ENCODE peak calls at places on chromosomes 6 and 20, in four cellular contexts. X is neural progenitor cell; R is naive thymus-derived CD4-positive, alpha-beta T cell; C is IMR-90. J is an unnamed sample.

GRCh38 chr6:160226118-160226541 is 32.5 kb downstream of the SLC22A2 start:
- DNase-seq in X (no peak), R (no peak), C (no peak), J (no peak)

GRCh38 chr6:163355471-163355991 is 59.0 kb upstream of the QKI start:
- DNase-seq in X (no peak), R (no peak), C (peak; percentile 67), J (peak; percentile 81)

GRCh38 chr6:161493731-161494130 is 219.9 kb upstream of the AGPAT4 start:
- DNase-seq in X (no peak), R (no peak), C (no peak), J (no peak)

GRCh38 chr6:158441639-158442308 is 118.1 kb upstream of the TMEM181 start:
- DNase-seq in X (no peak), R (no peak), C (no peak), J (no peak)

GRCh38 chr20:25067102-25067987 is 9.4 kb upstream of the ACSS1 start:
- DNase-seq in X (no peak), R (no peak), C (no peak), J (peak; percentile 23)

GRCh38 chr20:22586645-22587310 is 2.4 kb upstream of the FOXA2 start:
- DNase-seq in X (peak; percentile 84), R (no peak), C (no peak), J (peak; percentile 87)

GRCh38 chr6:30763618-30764489 is 19.5 kb upstream of the IER3 start:
- DNase-seq in X (peak; percentile 72), R (peak; percentile 32), C (peak; percentile 54), J (no peak)

GRCh38 chr6:87806635-87807034 is 104.6 kb upstream of the AKIRIN2 start:
- DNase-seq in X (no peak), R (no peak), C (no peak), J (no peak)

GRCh38 chr6:16524380-16524707 is 236.9 kb downstream of the ATXN1 start:
- DNase-seq in X (no peak), R (no peak), C (peak; percentile 80), J (no peak)

GRCh38 chr6:142756215-142756630 is 188.8 kb downstream of the HIVEP2 start:
- DNase-seq in X (no peak), R (no peak), C (peak; percentile 60), J (no peak)

GRCh38 chr20:16007978-16008377 is 565.3 kb downstream of the KIF16B start:
- DNase-seq in X (peak; percentile 33), R (no peak), C (no peak), J (no peak)

GRCh38 chr20:59781236-59781635 is 152.2 kb downstream of the SYCP2 start:
- DNase-seq in X (no peak), R (no peak), C (no peak), J (no peak)

GRCh38 chr20:59777814-59778575 is 155.4 kb downstream of the SYCP2 start:
- DNase-seq in X (no peak), R (no peak), C (no peak), J (no peak)

GRCh38 chr20:59778615-59779200 is 154.7 kb downstream of the SYCP2 start:
- DNase-seq in X (no peak), R (no peak), C (no peak), J (no peak)

GRCh38 chr20:59780494-59781185 is 152.8 kb downstream of the SYCP2 start:
- DNase-seq in X (no peak), R (no peak), C (no peak), J (no peak)

GRCh38 chr20:59779656-59780380 is 153.6 kb downstream of the SYCP2 start:
- DNase-seq in X (no peak), R (no peak), C (no peak), J (no peak)
- H3K9me3 ChIP-seq in X (no peaks in the 10 kb centered on the region), R (no peaks in the 10 kb centered on the region), C (peaks cover 4% of the 10 kb centered on the region), J (no peaks in the 10 kb centered on the region)

DNA sequence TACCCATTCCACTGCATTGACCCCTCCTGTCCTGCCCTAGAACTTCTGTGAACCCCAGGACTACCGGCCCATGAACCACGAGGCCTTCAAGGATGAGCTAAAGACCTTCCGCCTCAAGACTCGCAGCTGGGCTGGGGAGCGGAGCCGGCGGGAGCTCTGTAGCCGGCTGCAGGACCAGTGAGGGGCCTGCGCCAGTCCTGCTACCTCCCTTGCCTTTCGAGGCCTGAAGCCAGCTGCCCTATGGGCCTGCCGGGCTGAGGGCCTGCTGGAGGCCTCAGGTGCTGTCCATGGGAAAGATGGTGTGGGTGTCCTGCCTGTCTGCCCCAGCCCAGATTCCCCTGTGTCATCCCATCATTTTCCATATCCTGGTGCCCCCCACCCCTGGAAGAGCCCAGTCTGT is 8.7 kb downstream of the CDC25B start:
- DNase-seq in X (no peak), R (no peak), C (no peak), J (no peak)
- H3K4me1 ChIP-seq in X (peaks cover 15% of the 10 kb centered on the region), R (peaks cover 41% of the 10 kb centered on the region), C (peaks cover 26% of the 10 kb centered on the region), J (peaks cover 87% of the 10 kb centered on the region)

DNA sequence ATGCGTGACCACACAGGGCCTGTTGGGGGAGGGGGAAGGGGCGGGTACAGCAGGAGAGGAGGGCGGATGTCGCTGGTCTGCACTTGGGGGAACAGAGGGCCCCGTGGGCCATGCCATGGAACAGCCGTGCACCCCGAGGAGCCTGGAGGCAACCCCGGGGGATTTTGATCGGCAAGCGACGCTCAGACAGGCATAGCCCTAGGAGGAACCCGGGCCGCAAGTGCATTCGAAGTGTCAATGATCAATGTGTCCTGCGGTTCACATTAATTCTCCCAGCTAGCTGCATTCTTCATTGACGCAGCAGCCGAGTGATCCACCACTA is 772.8 kb upstream of the DEFB115 start:
- DNase-seq in X (no peak), R (no peak), C (no peak), J (no peak)
- H3K9me3 ChIP-seq in X (no peaks in the 10 kb centered on the region), R (no peaks in the 10 kb centered on the region), C (peaks cover 22% of the 10 kb centered on the region), J (peaks cover 6% of the 10 kb centered on the region)

GRCh38 chr6:41062056-41062455 is 9.1 kb downstream of the APOBEC2 start:
- DNase-seq in X (no peak), R (no peak), C (no peak), J (no peak)

GRCh38 chr6:41066867-41067304 is 5.3 kb downstream of the OARD1 start:
- DNase-seq in X (peak; percentile 75), R (peak; percentile 60), C (peak; percentile 84), J (no peak)

GRCh38 chr6:41063884-41064285 is 8.3 kb downstream of the OARD1 start:
- DNase-seq in X (no peak), R (no peak), C (no peak), J (no peak)

GRCh38 chr6:41064841-41065240 is 7.3 kb downstream of the OARD1 start:
- DNase-seq in X (no peak), R (no peak), C (no peak), J (no peak)

GRCh38 chr6:41065550-41066026 is 6.6 kb downstream of the OARD1 start:
- DNase-seq in X (no peak), R (no peak), C (no peak), J (no peak)
- H3K4me1 ChIP-seq in X (peaks cover 5% of the 10 kb centered on the region), R (no peaks in the 10 kb centered on the region), C (no peaks in the 10 kb centered on the region), J (peaks cover 2% of the 10 kb centered on the region)

GRCh38 chr20:23907579-23907978 is 28.0 kb upstream of the CST5 start:
- DNase-seq in X (no peak), R (no peak), C (no peak), J (no peak)
- H3K9me3 ChIP-seq in X (peaks cover 4% of the 10 kb centered on the region), R (no peaks in the 10 kb centered on the region), C (no peaks in the 10 kb centered on the region), J (peaks cover 4% of the 10 kb centered on the region)

GRCh38 chr6:19664878-19665715 is 172.1 kb upstream of the ID4 start:
- DNase-seq in X (no peak), R (no peak), C (no peak), J (no peak)

GRCh38 chr6:19668710-19669109 is 168.5 kb upstream of the ID4 start:
- DNase-seq in X (no peak), R (no peak), C (no peak), J (no peak)

GRCh38 chr6:19664050-19664449 is 173.1 kb upstream of the ID4 start:
- DNase-seq in X (no peak), R (no peak), C (no peak), J (no peak)

GRCh38 chr6:19663479-19663878 is 173.7 kb upstream of the ID4 start:
- DNase-seq in X (no peak), R (no peak), C (no peak), J (no peak)

GRCh38 chr6:19669206-19669605 is 168.0 kb upstream of the ID4 start:
- DNase-seq in X (no peak), R (no peak), C (no peak), J (no peak)
- H3K4me1 ChIP-seq in X (no peaks in the 10 kb centered on the region), R (no peaks in the 10 kb centered on the region), C (no peaks in the 10 kb centered on the region), J (no peaks in the 10 kb centered on the region)

GRCh38 chr20:21234816-21235215 is 68.3 kb upstream of the XRN2 start:
- DNase-seq in X (peak; percentile 74), R (no peak), C (no peak), J (no peak)
- H3K9me3 ChIP-seq in X (no peaks in the 10 kb centered on the region), R (no peaks in the 10 kb centered on the region), C (no peaks in the 10 kb centered on the region), J (no peaks in the 10 kb centered on the region)

DNA sequence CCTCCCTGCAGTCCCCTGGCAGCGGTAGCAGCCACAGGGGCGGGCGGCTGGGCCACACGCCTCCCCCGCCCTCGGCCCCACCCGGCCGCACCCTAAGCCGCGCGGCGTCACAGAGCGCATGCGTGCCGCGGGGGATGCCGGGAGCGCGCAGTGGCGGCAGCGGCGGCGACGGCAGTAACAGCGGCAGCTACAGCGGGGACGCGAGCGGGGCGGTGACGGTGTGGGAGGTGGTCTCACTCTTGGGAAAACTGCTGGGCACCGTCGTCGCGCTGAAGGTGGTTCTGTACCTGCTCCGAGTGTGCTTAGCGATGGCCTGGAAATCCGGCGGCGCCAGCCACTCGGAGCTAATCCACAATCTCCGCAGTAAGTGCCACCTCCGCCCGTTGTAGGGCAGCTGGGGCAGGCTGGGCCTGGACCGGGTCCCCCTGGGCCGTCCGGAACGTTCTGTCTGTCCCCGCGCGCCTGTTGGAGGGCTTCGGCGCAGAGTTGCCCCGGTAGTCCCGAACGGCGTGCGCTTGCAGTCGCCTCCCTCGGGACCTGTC is at the start of gene PCMT1:
- DNase-seq in X (peak; percentile 97), R (peak; percentile 92), C (peak; percentile 87), J (peak; percentile 95)
- H3K4me1 ChIP-seq in X (peaks cover 14% of the 10 kb centered on the region), R (peaks cover 22% of the 10 kb centered on the region), C (no peaks in the 10 kb centered on the region), J (peaks cover 51% of the 10 kb centered on the region)

DNA sequence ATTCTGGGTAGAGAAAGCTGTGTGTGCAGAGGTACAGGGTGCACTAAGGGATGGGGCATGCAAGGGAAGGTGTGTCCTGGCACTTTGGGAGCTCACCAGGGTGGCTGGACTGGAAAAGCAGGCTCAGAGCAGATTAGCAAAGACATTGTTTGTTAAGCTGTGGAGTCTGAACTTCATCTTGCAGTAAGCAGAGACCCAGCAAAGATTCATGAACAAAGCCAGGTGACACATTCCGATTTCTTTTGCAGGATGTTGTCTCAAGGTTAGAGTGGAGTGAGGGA is 28.8 kb downstream of the DUSP22 start:
- DNase-seq in X (no peak), R (no peak), C (no peak), J (peak; percentile 39)
- H3K9me3 ChIP-seq in X (no peaks in the 10 kb centered on the region), R (no peaks in the 10 kb centered on the region), C (peaks cover 2% of the 10 kb centered on the region), J (no peaks in the 10 kb centered on the region)

DNA sequence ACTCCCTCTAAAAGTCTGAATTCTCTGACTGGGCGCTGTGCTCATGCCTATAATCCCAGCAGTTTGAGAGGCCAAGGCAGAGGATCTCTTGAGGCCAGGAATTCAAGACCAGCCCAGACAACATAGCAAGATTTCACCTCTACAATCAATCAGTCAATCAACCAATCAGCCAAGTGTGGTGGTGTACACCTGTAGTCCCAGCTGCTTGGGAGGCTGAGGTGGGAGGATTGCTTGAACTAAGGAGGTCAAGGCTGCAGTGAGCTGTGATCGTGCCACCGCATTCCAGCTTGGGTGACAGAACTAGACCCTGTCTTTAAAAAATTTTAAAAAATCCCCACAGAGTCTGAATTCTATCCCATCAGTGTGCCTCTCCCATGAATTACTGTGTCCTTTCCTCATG is 37.9 kb downstream of the KIF3B start:
- DNase-seq in X (no peak), R (no peak), C (no peak), J (no peak)
- H3K4me1 ChIP-seq in X (no peaks in the 10 kb centered on the region), R (no peaks in the 10 kb centered on the region), C (peaks cover 2% of the 10 kb centered on the region), J (no peaks in the 10 kb centered on the region)